ENCODE peak calls at places on chromosomes 3 and 15, in ten cellular contexts. F is Caco-2; S is effector memory CD4-positive, alpha-beta T cell; Y is pancreas; B is prostate gland; J is Peyer's patch; N is transverse colon; X is tibial artery; L is mucosa of descending colon; C is mesendoderm. O is an unnamed sample.
A peak's percentile ranks its signal among the peaks of the same experiment; 100 is the strongest.

GRCh38 chr15:69388259-69388658 is 25.9 kb upstream of the KIF23 start:
- DNase-seq in F (no peak), S (no peak), Y (no peak), B (no peak), J (no peak), N (no peak), X (no peak), L (no peak), C (peak; percentile 49), O (no peak)

GRCh38 chr15:84684092-84684491 is 26.1 kb upstream of the NMB start:
- DNase-seq in F (no peak), S (no peak), Y (no peak), B (no peak), J (no peak), N (no peak), X (no peak), L (no peak), C (peak; percentile 22), O (no peak)

GRCh38 chr15:93929375-93930094 is 301.8 kb upstream of the MCTP2 start:
- DNase-seq in F (no peak), S (no peak), Y (peak; percentile 20), B (no peak), J (no peak), N (peak; percentile 14), X (no peak), L (no peak), C (peak; percentile 64), O (no peak)

GRCh38 chr15:96355561-96356129 is 25.1 kb downstream of the NR2F2 start:
- DNase-seq in F (no peak), S (no peak), Y (no peak), B (no peak), J (no peak), N (no peak), X (no peak), L (no peak), C (no peak), O (no peak)

GRCh38 chr3:44353355-44353924 is 14.9 kb downstream of the TCAIM start:
- DNase-seq in F (no peak), S (no peak), Y (no peak), B (no peak), J (no peak), N (no peak), X (no peak), L (no peak), C (no peak), O (no peak)

GRCh38 chr3:172859035-172859434 is 108.5 kb downstream of the ECT2 start:
- DNase-seq in F (no peak), S (no peak), Y (no peak), B (no peak), J (no peak), N (no peak), X (no peak), L (no peak), C (no peak), O (no peak)

GRCh38 chr15:31801152-31801551 is 229.2 kb upstream of the CHRNA7 start:
- DNase-seq in F (no peak), S (no peak), Y (no peak), B (no peak), J (no peak), N (no peak), X (no peak), L (no peak), C (no peak), O (no peak)

GRCh38 chr3:53254190-53254809 is 1.5 kb downstream of the TKT start:
- DNase-seq in F (no peak), S (no peak), Y (no peak), B (no peak), J (no peak), N (no peak), X (no peak), L (no peak), C (no peak), O (no peak)

GRCh38 chr15:42622328-42622925 is 47.0 kb downstream of the STARD9 start:
- DNase-seq in F (no peak), S (no peak), Y (no peak), B (no peak), J (no peak), N (peak; percentile 13), X (no peak), L (no peak), C (no peak), O (no peak)
- H3K4me1 ChIP-seq in F (no peaks in the 10 kb centered on the region), S (no peaks in the 10 kb centered on the region), Y (no peaks in the 10 kb centered on the region), B (no peaks in the 10 kb centered on the region), J (no peaks in the 10 kb centered on the region), N (no peaks in the 10 kb centered on the region), X (no peaks in the 10 kb centered on the region), L (no peaks in the 10 kb centered on the region), C (peaks cover 5% of the 10 kb centered on the region), O (no peaks in the 10 kb centered on the region)

GRCh38 chr3:152291238-152291637 is 22.5 kb downstream of the MBNL1 start:
- DNase-seq in F (no peak), S (no peak), Y (no peak), B (no peak), J (no peak), N (no peak), X (no peak), L (no peak), C (no peak), O (no peak)

GRCh38 chr3:152293607-152294006 is 24.9 kb downstream of the MBNL1 start:
- DNase-seq in F (no peak), S (no peak), Y (no peak), B (no peak), J (no peak), N (no peak), X (no peak), L (no peak), C (no peak), O (no peak)

GRCh38 chr3:152290374-152290773 is 21.6 kb downstream of the MBNL1 start:
- DNase-seq in F (no peak), S (no peak), Y (no peak), B (no peak), J (no peak), N (no peak), X (no peak), L (no peak), C (no peak), O (no peak)

GRCh38 chr3:152291649-152292066 is 22.9 kb downstream of the MBNL1 start:
- DNase-seq in F (no peak), S (no peak), Y (no peak), B (no peak), J (no peak), N (no peak), X (no peak), L (no peak), C (no peak), O (no peak)

DNA sequence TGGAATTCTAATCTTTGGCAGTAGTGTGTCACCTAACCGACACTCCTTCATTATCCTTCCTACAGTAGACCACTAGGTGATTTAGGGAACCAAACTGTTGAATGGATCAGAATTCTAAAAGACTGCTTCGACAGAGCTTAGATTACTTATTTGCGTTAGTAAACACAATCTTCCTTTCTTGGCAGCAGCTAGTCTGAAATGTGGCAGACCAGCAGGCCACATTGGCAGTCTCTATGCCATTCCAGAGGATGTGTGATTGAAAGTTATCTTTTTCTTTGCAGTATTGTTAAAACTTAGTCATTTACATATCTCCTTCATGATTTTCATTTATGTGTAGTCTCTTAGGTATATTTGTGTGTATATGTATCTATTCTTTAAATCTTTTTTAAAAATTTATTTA is 23.6 kb downstream of the MBNL1 start:
- DNase-seq in F (no peak), S (no peak), Y (no peak), B (no peak), J (no peak), N (no peak), X (no peak), L (no peak), C (no peak), O (no peak)
- H3K4me1 ChIP-seq in F (no peaks in the 10 kb centered on the region), S (peaks cover 54% of the 10 kb centered on the region), Y (peaks cover 7% of the 10 kb centered on the region), B (no peaks in the 10 kb centered on the region), J (peaks cover under 1% of the 10 kb centered on the region), N (peaks cover 93% of the 10 kb centered on the region), X (no peaks in the 10 kb centered on the region), L (peaks cover 40% of the 10 kb centered on the region), C (no peaks in the 10 kb centered on the region), O (peaks cover 30% of the 10 kb centered on the region)

DNA sequence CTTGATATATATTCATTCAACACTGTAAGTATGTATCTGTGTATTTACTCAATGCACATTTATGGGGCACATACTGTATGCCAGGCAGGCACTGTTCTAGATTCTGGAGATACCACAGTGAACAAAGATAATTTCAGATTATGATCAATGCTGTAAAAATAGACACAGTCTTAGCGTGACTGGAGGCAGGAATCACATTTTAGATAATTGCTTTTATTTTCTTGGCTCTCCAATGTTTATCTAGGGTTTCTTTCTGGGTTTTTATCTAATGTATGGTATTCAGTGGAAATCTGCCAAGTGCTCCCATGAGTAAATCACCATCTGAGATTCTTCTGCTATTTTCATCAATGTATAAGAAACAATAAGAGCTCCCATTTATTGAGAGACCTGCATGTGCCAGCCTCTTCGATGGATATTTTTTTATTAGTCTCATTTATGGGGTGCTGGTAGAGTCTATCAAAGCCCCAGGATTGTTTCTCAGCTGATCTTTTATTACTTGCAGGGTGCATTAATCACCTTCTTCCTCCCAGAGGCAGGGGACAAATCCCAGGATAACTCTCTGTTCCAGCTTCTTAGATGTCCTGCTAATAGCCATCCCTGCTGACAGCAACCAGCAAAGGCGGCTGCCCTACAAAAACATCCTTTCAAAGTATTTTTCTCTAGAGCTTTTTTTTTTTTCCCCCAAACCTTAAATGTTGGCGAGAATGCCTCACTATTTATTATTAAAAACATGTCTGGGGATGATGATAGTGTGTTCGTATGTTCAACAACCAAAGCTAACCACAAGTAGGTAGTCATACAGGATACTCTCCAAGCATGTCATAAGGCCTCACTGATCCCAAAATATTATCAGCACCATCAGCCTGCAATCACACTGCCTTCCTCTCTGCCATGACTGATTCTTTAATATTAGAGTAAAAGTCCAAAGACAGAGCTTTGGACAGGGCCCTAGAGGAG is 331.0 kb upstream of the RASGRP1 start:
- DNase-seq in F (no peak), S (no peak), Y (no peak), B (no peak), J (no peak), N (no peak), X (no peak), L (no peak), C (no peak), O (no peak)
- H3K4me1 ChIP-seq in F (peaks cover 10% of the 10 kb centered on the region), S (no peaks in the 10 kb centered on the region), Y (no peaks in the 10 kb centered on the region), B (peaks cover 3% of the 10 kb centered on the region), J (no peaks in the 10 kb centered on the region), N (peaks cover 23% of the 10 kb centered on the region), X (no peaks in the 10 kb centered on the region), L (peaks cover 10% of the 10 kb centered on the region), C (no peaks in the 10 kb centered on the region), O (no peaks in the 10 kb centered on the region)

GRCh38 chr15:91865903-91866302 is 12.4 kb downstream of the SLCO3A1 start:
- DNase-seq in F (no peak), S (no peak), Y (no peak), B (no peak), J (no peak), N (no peak), X (no peak), L (no peak), C (no peak), O (no peak)

GRCh38 chr15:91864669-91865068 is 11.2 kb downstream of the SLCO3A1 start:
- DNase-seq in F (no peak), S (no peak), Y (no peak), B (no peak), J (no peak), N (no peak), X (no peak), L (no peak), C (no peak), O (no peak)

GRCh38 chr15:91866971-91867372 is 13.5 kb downstream of the SLCO3A1 start:
- DNase-seq in F (no peak), S (no peak), Y (no peak), B (peak; percentile 83), J (no peak), N (no peak), X (peak; percentile 68), L (no peak), C (no peak), O (no peak)

GRCh38 chr15:91866371-91866905 is 12.9 kb downstream of the SLCO3A1 start:
- DNase-seq in F (no peak), S (no peak), Y (no peak), B (peak; percentile 78), J (no peak), N (no peak), X (no peak), L (no peak), C (no peak), O (no peak)

GRCh38 chr15:91865486-91865885 is 12.0 kb downstream of the SLCO3A1 start:
- DNase-seq in F (no peak), S (no peak), Y (no peak), B (no peak), J (no peak), N (no peak), X (no peak), L (no peak), C (no peak), O (no peak)
- H3K4me1 ChIP-seq in F (no peaks in the 10 kb centered on the region), S (peaks cover 71% of the 10 kb centered on the region), Y (no peaks in the 10 kb centered on the region), B (no peaks in the 10 kb centered on the region), J (no peaks in the 10 kb centered on the region), N (peaks cover 54% of the 10 kb centered on the region), X (no peaks in the 10 kb centered on the region), L (peaks cover 27% of the 10 kb centered on the region), C (no peaks in the 10 kb centered on the region), O (peaks cover 28% of the 10 kb centered on the region)